ENCODE peak calls at places on chromosome 9, in ten cellular contexts. Y is bronchial epithelial cell, P is NCI-H774, M is GM06990, A is BE2C, S is NCI-H1930, D is Caco-2, R is Panc1, B is WERI-Rb-1, O is frontal cortex. V is an unnamed sample.

GRCh38 chr9:119398350-119398749 is 29.1 kb upstream of the BRINP1 start:
- DNase-seq in Y (no peak), P (peak; percentile 18), M (no peak), A (no peak), S (no peak), D (no peak), R (no peak), B (no peak), O (no peak), V (no peak)

GRCh38 chr9:134127065-134127580 is 8.8 kb upstream of the WDR5 start:
- DNase-seq in Y (no peak), P (no peak), M (no peak), A (no peak), S (no peak), D (no peak), R (no peak), B (no peak), O (no peak), V (no peak)

GRCh38 chr9:124220551-124221451 is 36.9 kb upstream of the NEK6 start:
- DNase-seq in Y (peak; percentile 80), P (peak; percentile 59), M (no peak), A (no peak), S (no peak), D (no peak), R (no peak), B (peak; percentile 31), O (peak; percentile 43), V (no peak)

GRCh38 chr9:78074385-78075291 is 43.0 kb upstream of the GNAQ start:
- DNase-seq in Y (peak; percentile 22), P (no peak), M (no peak), A (no peak), S (peak; percentile 30), D (no peak), R (no peak), B (no peak), O (no peak), V (no peak)

GRCh38 chr9:115133649-115134048 is 15.7 kb upstream of the TNC start:
- DNase-seq in Y (peak; percentile 18), P (no peak), M (no peak), A (no peak), S (no peak), D (no peak), R (no peak), B (peak; percentile 62), O (no peak), V (no peak)

GRCh38 chr9:128552744-128553221 is 396 bp downstream of the SPTAN1 start:
- DNase-seq in Y (no peak), P (peak; percentile 78), M (no peak), A (peak; percentile 58), S (peak; percentile 56), D (peak; percentile 77), R (no peak), B (peak; percentile 67), O (peak; percentile 53), V (no peak)

GRCh38 chr9:70566066-70566465 is 151.6 kb upstream of the KLF9 start:
- DNase-seq in Y (no peak), P (no peak), M (no peak), A (peak; percentile 12), S (no peak), D (no peak), R (no peak), B (no peak), O (no peak), V (no peak)

GRCh38 chr9:136808781-136809158 is 1.0 kb downstream of the RABL6 start:
- DNase-seq in Y (peak; percentile 22), P (no peak), M (no peak), A (no peak), S (no peak), D (no peak), R (no peak), B (no peak), O (no peak), V (no peak)

GRCh38 chr9:37636511-37637474 is 14.0 kb upstream of the FRMPD1 start:
- DNase-seq in Y (no peak), P (no peak), M (no peak), A (no peak), S (no peak), D (no peak), R (no peak), B (no peak), O (no peak), V (no peak)

GRCh38 chr9:74775401-74775800 is 112.3 kb downstream of the TRPM6 start:
- DNase-seq in Y (no peak), P (no peak), M (no peak), A (no peak), S (no peak), D (no peak), R (no peak), B (no peak), O (no peak), V (no peak)

GRCh38 chr9:98248737-98249474 is 6.5 kb downstream of the TBC1D2 start:
- DNase-seq in Y (peak; percentile 97), P (no peak), M (no peak), A (no peak), S (no peak), D (no peak), R (no peak), B (no peak), O (no peak), V (no peak)

GRCh38 chr9:123763910-123764588 is 165.9 kb downstream of the DENND1A start:
- DNase-seq in Y (peak; percentile 12), P (no peak), M (no peak), A (no peak), S (no peak), D (no peak), R (no peak), B (no peak), O (no peak), V (no peak)

GRCh38 chr9:35114921-35115341 is 731 bp downstream of the ATOSB start:
- DNase-seq in Y (peak; percentile 68), P (no peak), M (peak; percentile 51), A (peak; percentile 52), S (no peak), D (no peak), R (no peak), B (peak; percentile 36), O (no peak), V (peak; percentile 36)

V was measured in GM12864.